ENCODE peak calls at places on chromosomes 5 and 9, in seven cellular contexts. One of them, this sample, is unnamed.

GRCh38 chr5:111948517-111948916 is 191.5 kb upstream of the NREP start:
- DNase-seq in neural progenitor cell: no peak
- DNase-seq in upper lobe of right lung: no peak
- DNase-seq in B cell: no peak
- DNase-seq in adrenal gland: no peak
- DNase-seq in breast epithelium: no peak
- DNase-seq in mesothelial cell of epicardium: no peak
- DNase-seq in this sample: no peak

GRCh38 chr9:128296340-128297220 is 20.5 kb downstream of the SWI5 start:
- DNase-seq in neural progenitor cell: no peak
- DNase-seq in upper lobe of right lung: no peak
- DNase-seq in B cell: no peak
- DNase-seq in adrenal gland: no peak
- DNase-seq in breast epithelium: no peak
- DNase-seq in mesothelial cell of epicardium: no peak
- DNase-seq in this sample: no peak

GRCh38 chr9:32665101-32665500 is 29.6 kb upstream of the TAF1L start:
- DNase-seq in neural progenitor cell: no peak
- DNase-seq in upper lobe of right lung: no peak
- DNase-seq in B cell: no peak
- DNase-seq in adrenal gland: no peak
- DNase-seq in breast epithelium: no peak
- DNase-seq in mesothelial cell of epicardium: no peak
- DNase-seq in this sample: no peak

GRCh38 chr9:4114569-4115505 is 185.0 kb downstream of the GLIS3 start:
- DNase-seq in neural progenitor cell: no peak
- DNase-seq in upper lobe of right lung: no peak
- DNase-seq in B cell: no peak
- DNase-seq in adrenal gland: no peak
- DNase-seq in breast epithelium: no peak
- DNase-seq in mesothelial cell of epicardium: no peak
- DNase-seq in this sample: no peak

GRCh38 chr5:56838409-56839039 is 23.2 kb downstream of the MAP3K1 start:
- DNase-seq in neural progenitor cell: peak
- DNase-seq in upper lobe of right lung: no peak
- DNase-seq in B cell: no peak
- DNase-seq in adrenal gland: no peak
- DNase-seq in breast epithelium: no peak
- DNase-seq in mesothelial cell of epicardium: no peak
- DNase-seq in this sample: no peak

GRCh38 chr5:155839251-155840037 is 487.5 kb upstream of the SGCD start:
- DNase-seq in neural progenitor cell: peak
- DNase-seq in upper lobe of right lung: no peak
- DNase-seq in B cell: no peak
- DNase-seq in adrenal gland: no peak
- DNase-seq in breast epithelium: no peak
- DNase-seq in mesothelial cell of epicardium: no peak
- DNase-seq in this sample: no peak

GRCh38 chr5:31122998-31123950 is 70.2 kb upstream of the CDH6 start:
- DNase-seq in neural progenitor cell: no peak
- DNase-seq in upper lobe of right lung: no peak
- DNase-seq in B cell: no peak
- DNase-seq in adrenal gland: no peak
- DNase-seq in breast epithelium: no peak
- DNase-seq in mesothelial cell of epicardium: no peak
- DNase-seq in this sample: no peak

GRCh38 chr5:39639618-39640078 is 214.9 kb upstream of the DAB2 start:
- DNase-seq in neural progenitor cell: no peak
- DNase-seq in upper lobe of right lung: no peak
- DNase-seq in B cell: no peak
- DNase-seq in adrenal gland: no peak
- DNase-seq in breast epithelium: no peak
- DNase-seq in mesothelial cell of epicardium: no peak
- DNase-seq in this sample: no peak

GRCh38 chr5:59185757-59186385 is 603.0 kb downstream of the RAB3C start:
- DNase-seq in neural progenitor cell: no peak
- DNase-seq in upper lobe of right lung: no peak
- DNase-seq in B cell: no peak
- DNase-seq in adrenal gland: no peak
- DNase-seq in breast epithelium: no peak
- DNase-seq in mesothelial cell of epicardium: no peak
- DNase-seq in this sample: no peak

GRCh38 chr5:42037379-42037932 is 112.4 kb downstream of the FBXO4 start:
- DNase-seq in neural progenitor cell: no peak
- DNase-seq in upper lobe of right lung: no peak
- DNase-seq in B cell: no peak
- DNase-seq in adrenal gland: no peak
- DNase-seq in breast epithelium: no peak
- DNase-seq in mesothelial cell of epicardium: no peak
- DNase-seq in this sample: no peak

GRCh38 chr5:125043781-125044391 is 297.4 kb upstream of the ZNF608 start:
- DNase-seq in neural progenitor cell: no peak
- DNase-seq in upper lobe of right lung: peak
- DNase-seq in B cell: no peak
- DNase-seq in adrenal gland: peak
- DNase-seq in breast epithelium: peak
- DNase-seq in mesothelial cell of epicardium: peak
- DNase-seq in this sample: no peak

GRCh38 chr9:124258765-124259272 is 1.1 kb downstream of the NEK6 start:
- DNase-seq in neural progenitor cell: peak
- DNase-seq in upper lobe of right lung: no peak
- DNase-seq in B cell: no peak
- DNase-seq in adrenal gland: no peak
- DNase-seq in breast epithelium: no peak
- DNase-seq in mesothelial cell of epicardium: no peak
- DNase-seq in this sample: no peak

GRCh38 chr5:132832612-132833011 is 2.2 kb upstream of the SHROOM1 start:
- DNase-seq in neural progenitor cell: no peak
- DNase-seq in upper lobe of right lung: no peak
- DNase-seq in B cell: no peak
- DNase-seq in adrenal gland: no peak
- DNase-seq in breast epithelium: no peak
- DNase-seq in mesothelial cell of epicardium: no peak
- DNase-seq in this sample: no peak

GRCh38 chr9:112145886-112146285 is 29.2 kb downstream of the SUSD1 start:
- DNase-seq in neural progenitor cell: no peak
- DNase-seq in upper lobe of right lung: no peak
- DNase-seq in B cell: no peak
- DNase-seq in adrenal gland: no peak
- DNase-seq in breast epithelium: no peak
- DNase-seq in mesothelial cell of epicardium: no peak
- DNase-seq in this sample: no peak

GRCh38 chr5:127518319-127518621 is 830 bp downstream of the PRRC1 start:
- DNase-seq in neural progenitor cell: no peak
- DNase-seq in upper lobe of right lung: no peak
- DNase-seq in B cell: peak
- DNase-seq in adrenal gland: no peak
- DNase-seq in breast epithelium: no peak
- DNase-seq in mesothelial cell of epicardium: no peak
- DNase-seq in this sample: no peak

GRCh38 chr9:34197756-34198711 is 19.2 kb downstream of the UBAP1 start:
- DNase-seq in neural progenitor cell: peak
- DNase-seq in upper lobe of right lung: peak
- DNase-seq in B cell: no peak
- DNase-seq in adrenal gland: no peak
- DNase-seq in breast epithelium: no peak
- DNase-seq in mesothelial cell of epicardium: no peak
- DNase-seq in this sample: peak

GRCh38 chr5:56327810-56328209 is 94.7 kb upstream of the ANKRD55 start:
- DNase-seq in neural progenitor cell: no peak
- DNase-seq in upper lobe of right lung: no peak
- DNase-seq in B cell: no peak
- DNase-seq in adrenal gland: no peak
- DNase-seq in breast epithelium: no peak
- DNase-seq in mesothelial cell of epicardium: no peak
- DNase-seq in this sample: no peak

GRCh38 chr5:179549973-179550510 is 312 bp upstream of the RUFY1 start:
- DNase-seq in neural progenitor cell: no peak
- DNase-seq in upper lobe of right lung: no peak
- DNase-seq in B cell: no peak
- DNase-seq in adrenal gland: no peak
- DNase-seq in breast epithelium: peak
- DNase-seq in mesothelial cell of epicardium: no peak
- DNase-seq in this sample: no peak

GRCh38 chr9:110133059-110133458 is 74.9 kb downstream of the C9orf152 start:
- DNase-seq in neural progenitor cell: no peak
- DNase-seq in upper lobe of right lung: no peak
- DNase-seq in B cell: no peak
- DNase-seq in adrenal gland: no peak
- DNase-seq in breast epithelium: no peak
- DNase-seq in mesothelial cell of epicardium: no peak
- DNase-seq in this sample: no peak

GRCh38 chr5:93800988-93801811 is 59.8 kb upstream of the POU5F2 start:
- DNase-seq in neural progenitor cell: peak
- DNase-seq in upper lobe of right lung: no peak
- DNase-seq in B cell: no peak
- DNase-seq in adrenal gland: peak
- DNase-seq in breast epithelium: no peak
- DNase-seq in mesothelial cell of epicardium: no peak
- DNase-seq in this sample: no peak

GRCh38 chr9:98168952-98169488 is 23.4 kb downstream of the CORO2A start:
- DNase-seq in neural progenitor cell: peak
- DNase-seq in upper lobe of right lung: no peak
- DNase-seq in B cell: peak
- DNase-seq in adrenal gland: no peak
- DNase-seq in breast epithelium: peak
- DNase-seq in mesothelial cell of epicardium: no peak
- DNase-seq in this sample: no peak

GRCh38 chr5:141821430-141821925 is 56.7 kb downstream of the PCDH1 start:
- DNase-seq in neural progenitor cell: peak
- DNase-seq in upper lobe of right lung: no peak
- DNase-seq in B cell: no peak
- DNase-seq in adrenal gland: no peak
- DNase-seq in breast epithelium: no peak
- DNase-seq in mesothelial cell of epicardium: no peak
- DNase-seq in this sample: no peak

GRCh38 chr5:132751444-132751843 is 4.2 kb downstream of the CCNI2 start:
- DNase-seq in neural progenitor cell: no peak
- DNase-seq in upper lobe of right lung: no peak
- DNase-seq in B cell: peak
- DNase-seq in adrenal gland: no peak
- DNase-seq in breast epithelium: no peak
- DNase-seq in mesothelial cell of epicardium: no peak
- DNase-seq in this sample: no peak

GRCh38 chr9:87578625-87579024 is 81.0 kb downstream of the DAPK1 start:
- DNase-seq in neural progenitor cell: no peak
- DNase-seq in upper lobe of right lung: no peak
- DNase-seq in B cell: no peak
- DNase-seq in adrenal gland: no peak
- DNase-seq in breast epithelium: no peak
- DNase-seq in mesothelial cell of epicardium: no peak
- DNase-seq in this sample: no peak

GRCh38 chr5:68134669-68135313 is 80.8 kb upstream of the PIK3R1 start:
- DNase-seq in neural progenitor cell: no peak
- DNase-seq in upper lobe of right lung: no peak
- DNase-seq in B cell: no peak
- DNase-seq in adrenal gland: no peak
- DNase-seq in breast epithelium: no peak
- DNase-seq in mesothelial cell of epicardium: no peak
- DNase-seq in this sample: no peak

DNA sequence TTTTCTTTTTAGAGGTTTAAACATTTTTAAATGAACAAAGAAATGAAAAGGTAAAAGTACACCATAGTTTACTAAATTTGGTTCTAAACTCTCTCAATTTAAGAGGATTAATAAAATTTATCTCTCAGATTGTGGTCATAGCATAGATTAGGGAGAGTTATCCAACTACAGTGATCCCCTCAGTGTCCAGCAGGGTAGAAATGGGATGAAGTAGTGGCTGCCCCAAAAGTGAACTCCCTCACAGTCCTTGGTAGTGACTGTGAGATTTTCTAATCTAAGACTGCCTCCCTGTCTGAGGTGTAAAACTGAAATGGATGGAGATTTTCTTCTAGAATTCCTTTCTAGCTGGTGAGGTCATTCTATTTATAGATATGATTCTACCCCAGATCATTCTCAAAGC is 455.5 kb downstream of the ACTL7B start:
- DNase-seq in neural progenitor cell: no peak
- DNase-seq in upper lobe of right lung: no peak
- DNase-seq in B cell: no peak
- DNase-seq in adrenal gland: no peak
- DNase-seq in breast epithelium: no peak
- DNase-seq in mesothelial cell of epicardium: no peak
- DNase-seq in this sample: no peak
- TF ChIP-seq CTCF in neural progenitor cell: no peak
- TF ChIP-seq CTCF in upper lobe of right lung: no peak
- TF ChIP-seq CTCF in B cell: no peak
- TF ChIP-seq CTCF in adrenal gland: no peak
- TF ChIP-seq CTCF in breast epithelium: no peak
- TF ChIP-seq CTCF in mesothelial cell of epicardium: no peak
- TF ChIP-seq CTCF in this sample: peak

GRCh38 chr5:171207256-171207866 is 101.7 kb upstream of the TLX3 start:
- DNase-seq in neural progenitor cell: peak
- DNase-seq in upper lobe of right lung: no peak
- DNase-seq in B cell: peak
- DNase-seq in adrenal gland: no peak
- DNase-seq in breast epithelium: no peak
- DNase-seq in mesothelial cell of epicardium: no peak
- DNase-seq in this sample: no peak
- TF ChIP-seq CTCF in neural progenitor cell: peak
- TF ChIP-seq CTCF in upper lobe of right lung: peak
- TF ChIP-seq CTCF in B cell: peak
- TF ChIP-seq CTCF in adrenal gland: peak
- TF ChIP-seq CTCF in breast epithelium: peak
- TF ChIP-seq CTCF in mesothelial cell of epicardium: peak
- TF ChIP-seq CTCF in this sample: peak

GRCh38 chr5:52577546-52577945 is 210.2 kb upstream of the ITGA1 start:
- DNase-seq in neural progenitor cell: no peak
- DNase-seq in upper lobe of right lung: no peak
- DNase-seq in B cell: no peak
- DNase-seq in adrenal gland: no peak
- DNase-seq in breast epithelium: no peak
- DNase-seq in mesothelial cell of epicardium: no peak
- DNase-seq in this sample: no peak

GRCh38 chr5:52579391-52579790 is 208.3 kb upstream of the ITGA1 start:
- DNase-seq in neural progenitor cell: no peak
- DNase-seq in upper lobe of right lung: no peak
- DNase-seq in B cell: no peak
- DNase-seq in adrenal gland: no peak
- DNase-seq in breast epithelium: no peak
- DNase-seq in mesothelial cell of epicardium: no peak
- DNase-seq in this sample: no peak

GRCh38 chr5:52580921-52581320 is 206.8 kb upstream of the ITGA1 start:
- DNase-seq in neural progenitor cell: no peak
- DNase-seq in upper lobe of right lung: no peak
- DNase-seq in B cell: no peak
- DNase-seq in adrenal gland: no peak
- DNase-seq in breast epithelium: no peak
- DNase-seq in mesothelial cell of epicardium: no peak
- DNase-seq in this sample: no peak

GRCh38 chr5:52587131-52587530 is 200.6 kb upstream of the ITGA1 start:
- DNase-seq in neural progenitor cell: no peak
- DNase-seq in upper lobe of right lung: no peak
- DNase-seq in B cell: no peak
- DNase-seq in adrenal gland: no peak
- DNase-seq in breast epithelium: no peak
- DNase-seq in mesothelial cell of epicardium: no peak
- DNase-seq in this sample: no peak

GRCh38 chr5:52582313-52582712 is 205.4 kb upstream of the ITGA1 start:
- DNase-seq in neural progenitor cell: peak
- DNase-seq in upper lobe of right lung: no peak
- DNase-seq in B cell: no peak
- DNase-seq in adrenal gland: no peak
- DNase-seq in breast epithelium: no peak
- DNase-seq in mesothelial cell of epicardium: no peak
- DNase-seq in this sample: no peak
- TF ChIP-seq CTCF in neural progenitor cell: peak
- TF ChIP-seq CTCF in upper lobe of right lung: no peak
- TF ChIP-seq CTCF in B cell: no peak
- TF ChIP-seq CTCF in adrenal gland: no peak
- TF ChIP-seq CTCF in breast epithelium: no peak
- TF ChIP-seq CTCF in mesothelial cell of epicardium: no peak
- TF ChIP-seq CTCF in this sample: peak

GRCh38 chr5:43469671-43470396 is 13.8 kb downstream of the TMEM267 start:
- DNase-seq in neural progenitor cell: no peak
- DNase-seq in upper lobe of right lung: no peak
- DNase-seq in B cell: no peak
- DNase-seq in adrenal gland: no peak
- DNase-seq in breast epithelium: no peak
- DNase-seq in mesothelial cell of epicardium: no peak
- DNase-seq in this sample: no peak
- TF ChIP-seq CTCF in neural progenitor cell: peak
- TF ChIP-seq CTCF in upper lobe of right lung: no peak
- TF ChIP-seq CTCF in B cell: no peak
- TF ChIP-seq CTCF in adrenal gland: no peak
- TF ChIP-seq CTCF in breast epithelium: peak
- TF ChIP-seq CTCF in mesothelial cell of epicardium: no peak
- TF ChIP-seq CTCF in this sample: no peak

This sample was measured in chondrocyte.